ENCODE peak calls at places on chromosomes 6 and 20, in ten cellular contexts. C is H1, P is HCT116, J is A549, Y is heart left ventricle, V is upper lobe of left lung, I is stomach, O is esophagus muscularis mucosa, T is spleen, Q is prostate gland. Z is an unnamed sample.

GRCh38 chr20:62791301-62792181 is 4.7 kb upstream of the MRGBP start:
- DNase-seq in Y (peak), Q (peak), V (peak), T (peak), P (peak), C (peak), I (peak), J (peak), O (no peak), Z (peak)

GRCh38 chr6:159693894-159694545 is 979 bp upstream of the SOD2 start:
- DNase-seq in Q (peak), T (no peak), C (no peak), J (no peak), V (no peak), I (peak), P (no peak), O (no peak), Y (no peak), Z (peak)

GRCh38 chr6:157717266-157717870 is 105.7 kb upstream of the SNX9 start:
- DNase-seq in I (no peak), Y (no peak), O (no peak), T (no peak), P (no peak), Q (no peak), C (no peak), V (no peak), J (no peak), Z (no peak)

GRCh38 chr6:80523531-80523970 is 417.1 kb downstream of the BCKDHB start:
- DNase-seq in V (peak), J (no peak), O (no peak), C (peak), T (peak), I (no peak), Q (no peak), Y (no peak), P (no peak), Z (peak)

GRCh38 chr6:156662025-156662445 is 115.1 kb upstream of the ARID1B start:
- DNase-seq in Q (no peak), C (no peak), V (peak), O (peak), J (peak), I (no peak), Y (no peak), P (peak), T (no peak), Z (no peak)

GRCh38 chr6:132369526-132369925 is 31.7 kb downstream of the MOXD1 start:
- DNase-seq in J (no peak), V (no peak), I (no peak), Y (no peak), O (no peak), C (no peak), T (no peak), P (no peak), Q (no peak), Z (no peak)

GRCh38 chr6:168002812-168003211 is 5.3 kb downstream of the KIF25 start:
- DNase-seq in P (no peak), V (no peak), O (peak), C (no peak), J (no peak), T (no peak), Q (no peak), Y (no peak), I (no peak), Z (no peak)

GRCh38 chr6:62272118-62272517 is 13.9 kb downstream of the KHDRBS2 start:
- DNase-seq in I (no peak), T (no peak), V (no peak), Y (no peak), C (no peak), Q (no peak), O (no peak), J (no peak), P (no peak), Z (no peak)

GRCh38 chr6:41781302-41781711 is 725 bp downstream of the PRICKLE4 start:
- DNase-seq in Q (no peak), Y (no peak), V (no peak), O (no peak), P (no peak), T (peak), C (no peak), I (peak), J (no peak), Z (peak)

GRCh38 chr20:36920334-36920730 is 31.2 kb downstream of the SAMHD1 start:
- DNase-seq in P (no peak), T (no peak), O (no peak), C (no peak), V (no peak), I (no peak), Q (no peak), J (no peak), Y (no peak), Z (no peak)

GRCh38 chr6:13538084-13538483 is 36.3 kb upstream of the SIRT5 start:
- DNase-seq in P (peak), Y (no peak), O (no peak), C (no peak), I (no peak), J (peak), Q (no peak), T (no peak), V (no peak), Z (no peak)

GRCh38 chr6:158039571-158040050 is 57.9 kb downstream of the SYNJ2 start:
- DNase-seq in P (no peak), T (peak), I (no peak), O (no peak), C (no peak), V (no peak), J (no peak), Q (no peak), Y (no peak), Z (no peak)

GRCh38 chr20:59560588-59561227 is 43.6 kb upstream of the PHACTR3 start:
- DNase-seq in Y (no peak), C (no peak), J (peak), T (no peak), P (peak), V (no peak), O (peak), Q (no peak), I (no peak), Z (no peak)

GRCh38 chr20:35311409-35311808 is 19.2 kb upstream of the FAM83C start:
- DNase-seq in T (no peak), I (no peak), O (no peak), C (no peak), V (no peak), P (peak), J (no peak), Y (no peak), Q (no peak), Z (no peak)

GRCh38 chr20:11214281-11214680 is 540.5 kb upstream of the JAG1 start:
- DNase-seq in I (no peak), P (no peak), J (no peak), O (no peak), V (no peak), Y (no peak), T (no peak), C (no peak), Q (no peak), Z (no peak)

GRCh38 chr6:79467716-79468115 is 69.5 kb downstream of the LCA5 start:
- DNase-seq in O (no peak), P (no peak), J (no peak), Q (no peak), T (no peak), I (no peak), Y (no peak), C (no peak), V (no peak), Z (no peak)

GRCh38 chr20:53609501-53610445 is 16.1 kb upstream of the ZNF217 start:
- DNase-seq in J (peak), T (peak), I (peak), O (no peak), V (no peak), C (no peak), Y (peak), Q (no peak), P (no peak), Z (no peak)
- TF ChIP-seq POLR2A in J (no peak), T (no peak), I (no peak), O (no peak), V (no peak), C (no peak), Y (no peak), Q (no peak), P (peak), Z (no peak)

GRCh38 chr6:149476789-149477455 is 7.9 kb downstream of the ZC3H12D start:
- DNase-seq in J (no peak), O (no peak), T (peak), I (no peak), P (no peak), Q (no peak), C (no peak), V (no peak), Y (no peak), Z (no peak)
- H3K27ac ChIP-seq in J (no peak), O (no peak), T (peak), I (no peak), P (no peak), Q (no peak), C (no peak), V (no peak), Y (no peak), Z (no peak)

GRCh38 chr6:142845624-142846458 is 99.1 kb downstream of the HIVEP2 start:
- DNase-seq in I (peak), V (peak), J (no peak), Y (peak), O (no peak), Q (peak), C (no peak), T (peak), P (peak), Z (peak)
- TF ChIP-seq POLR2A in I (no peak), V (no peak), J (no peak), Y (peak), O (no peak), Q (no peak), C (no peak), T (peak), P (no peak), Z (peak)

GRCh38 chr6:35273822-35274559 is 14.5 kb downstream of the ZNF76 start:
- DNase-seq in I (no peak), Q (no peak), V (no peak), C (no peak), T (no peak), Y (no peak), J (no peak), P (no peak), O (no peak), Z (no peak)
- H3K27ac ChIP-seq in I (no peak), Q (no peak), V (no peak), C (no peak), T (no peak), Y (no peak), J (no peak), P (no peak), O (peak), Z (no peak)

DNA sequence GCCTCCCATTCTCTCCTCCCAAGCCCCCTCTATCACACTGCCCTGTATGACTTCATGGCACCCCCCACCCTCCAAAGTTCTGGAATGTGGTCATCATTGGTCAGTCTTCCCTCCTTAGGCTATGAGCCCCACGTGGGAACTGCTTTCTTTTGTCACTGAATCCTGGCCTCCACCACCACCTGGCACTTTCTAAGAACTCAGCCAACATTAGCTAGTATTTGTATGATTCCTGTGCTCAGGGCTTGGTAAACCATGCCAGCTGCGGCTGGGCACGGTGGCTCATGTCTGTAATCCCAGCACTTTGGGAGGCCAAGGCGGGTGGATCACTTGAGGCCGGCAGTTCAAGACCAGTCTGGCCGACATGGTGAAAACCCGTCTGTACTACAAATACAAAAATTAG is 8.5 kb upstream of the E2F1 start:
- DNase-seq in J (no peak), C (no peak), P (no peak), T (no peak), O (no peak), Q (no peak), I (no peak), Y (no peak), V (no peak), Z (peak)
- TF ChIP-seq POLR2A in J (no peak), C (no peak), P (no peak), T (no peak), O (no peak), Q (no peak), I (no peak), Y (no peak), V (no peak), Z (no peak)

DNA sequence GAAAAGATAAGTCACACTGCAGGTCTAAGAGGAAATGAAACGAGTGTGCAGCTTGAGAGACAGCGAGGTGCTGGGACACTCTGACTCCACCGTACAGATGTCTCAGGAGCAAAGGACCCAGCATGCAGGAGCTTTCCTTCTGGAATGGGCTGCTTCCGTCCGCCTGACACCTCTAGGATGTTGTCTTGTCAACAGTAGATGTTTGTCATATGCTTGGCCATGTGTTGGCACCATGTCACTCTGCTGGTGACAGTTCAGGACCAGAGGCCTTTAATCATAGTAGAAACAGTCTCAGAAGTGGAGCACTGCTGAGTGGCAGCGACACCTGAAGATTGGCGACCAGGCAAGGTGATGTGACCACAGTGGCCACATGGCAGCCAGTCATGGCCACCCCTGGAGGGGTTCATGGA is 46.7 kb downstream of the SLC24A3 start:
- DNase-seq in T (no peak), J (no peak), I (no peak), P (no peak), Y (no peak), V (no peak), O (no peak), C (no peak), Q (no peak), Z (no peak)
- H3K27ac ChIP-seq in T (no peak), J (no peak), I (no peak), P (no peak), Y (no peak), V (no peak), O (no peak), C (no peak), Q (no peak), Z (no peak)

DNA sequence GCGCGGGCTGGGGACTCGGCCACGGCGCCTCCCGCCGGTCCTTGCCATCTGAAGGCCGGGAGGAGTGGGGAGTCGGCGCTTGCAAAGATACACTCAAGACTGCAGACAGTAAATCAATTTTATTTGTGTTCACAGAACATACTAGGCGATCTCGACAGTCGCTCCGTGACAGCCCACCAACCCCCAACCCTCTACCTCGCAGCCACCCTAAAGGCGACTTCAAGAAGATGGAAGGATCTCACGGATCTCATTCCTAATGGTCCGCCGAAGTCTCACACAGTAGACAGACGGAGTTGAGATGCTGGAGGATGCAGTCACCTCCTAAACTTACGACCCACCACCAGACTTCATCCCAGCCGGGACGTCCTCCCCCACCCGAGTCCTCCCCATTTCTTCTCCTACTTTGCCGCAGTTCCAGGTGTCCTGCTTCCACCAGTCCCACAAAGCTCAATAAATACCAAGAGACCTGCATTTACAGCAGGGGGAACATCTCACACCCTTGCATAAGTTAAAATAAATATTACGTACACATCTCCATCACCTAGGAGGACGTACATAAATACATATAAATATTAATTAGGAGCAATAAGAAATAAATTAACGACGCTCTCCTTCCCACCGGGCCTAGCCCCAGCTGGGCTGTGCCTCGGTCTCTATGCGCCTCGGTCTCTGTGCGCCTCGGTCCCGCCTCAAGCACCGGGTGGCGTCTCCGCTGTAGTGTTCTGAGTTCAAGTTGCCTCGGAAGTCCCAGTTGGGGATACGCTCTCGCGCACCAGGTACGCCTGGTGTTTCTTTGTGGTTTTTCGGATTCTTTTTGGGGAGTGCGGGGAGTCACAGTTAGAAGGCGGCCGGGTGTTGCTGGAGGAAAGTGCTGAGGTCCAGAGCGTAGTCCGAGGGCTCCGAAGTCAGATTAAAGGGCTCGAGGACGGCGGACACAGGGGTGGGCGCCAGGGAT is 889 bp upstream of the FLOT1 start:
- DNase-seq in Q (no peak), Y (peak), I (no peak), J (no peak), P (no peak), C (no peak), O (no peak), T (peak), V (peak), Z (peak)
- TF ChIP-seq POLR2A in Q (no peak), Y (no peak), I (no peak), J (no peak), P (peak), C (peak), O (peak), T (peak), V (no peak), Z (no peak)

GRCh38 chr6:63683071-63683603 is 47.5 kb downstream of the PHF3 start:
- DNase-seq in O (no peak), T (no peak), P (no peak), V (no peak), Q (no peak), Y (no peak), I (no peak), C (no peak), J (no peak), Z (no peak)
- H3K27ac ChIP-seq in O (no peak), T (no peak), P (no peak), V (no peak), Q (no peak), Y (no peak), I (no peak), C (no peak), J (no peak), Z (no peak)

Z was measured in thyroid gland.